ENCODE peak calls at places on chromosomes 4 and X, in ten cellular contexts. W is cardiac fibroblast; K is ovary; S is CD4-positive, alpha-beta T cell; Y is spleen; R is neural crest cell; M is GM13976; U is Calu3; X is bronchial epithelial cell; J is psoas muscle. I is an unnamed sample.
A peak's percentile ranks its signal among the peaks of the same experiment; 100 is the strongest.

GRCh38 chr4:80989921-80990544 is 40.5 kb upstream of the BMP3 start:
- DNase-seq in Y (no peak), S (no peak), U (peak; percentile 44), J (no peak), M (peak; percentile 14), W (peak; percentile 78), X (peak; percentile 65), R (peak; percentile 20), K (no peak), I (no peak)

GRCh38 chr4:112552668-112553067 is 36.7 kb upstream of the NEUROG2 start:
- DNase-seq in J (no peak), R (no peak), U (peak; percentile 2), M (no peak), W (peak; percentile 26), X (peak; percentile 70), Y (no peak), K (no peak), S (no peak), I (no peak)

GRCh38 chrX:10146350-10146749 is 10.4 kb upstream of the CLCN4 start:
- DNase-seq in W (no peak), S (no peak), R (no peak), Y (no peak), K (no peak), M (no peak), J (no peak), U (no peak), X (no peak), I (no peak)

GRCh38 chr4:86043755-86044592 is 315.9 kb downstream of the MAPK10 start:
- DNase-seq in Y (no peak), S (no peak), K (no peak), J (no peak), R (peak; percentile 34), M (no peak), X (peak; percentile 44), U (peak; percentile 48), W (peak; percentile 80), I (no peak)

GRCh38 chr4:56870927-56871326 is 36.8 kb upstream of the REST start:
- DNase-seq in S (no peak), M (no peak), X (no peak), K (no peak), Y (no peak), W (peak; percentile 36), R (no peak), U (no peak), J (no peak), I (no peak)

GRCh38 chrX:63503541-63503940 is 152.4 kb upstream of the SPIN4 start:
- DNase-seq in Y (no peak), X (no peak), S (no peak), M (no peak), R (no peak), K (no peak), U (no peak), J (no peak), W (peak; percentile 51), I (no peak)

GRCh38 chr4:14289708-14290107 is 662.2 kb upstream of the BOD1L1 start:
- DNase-seq in K (no peak), X (peak; percentile 64), U (no peak), W (no peak), M (no peak), J (no peak), R (no peak), Y (no peak), S (no peak), I (no peak)

GRCh38 chr4:78551420-78552351 is at the start of gene ANXA3:
- DNase-seq in M (peak; percentile 57), J (peak; percentile 65), W (no peak), U (peak; percentile 77), S (no peak), K (peak; percentile 18), X (no peak), Y (peak; percentile 89), R (peak; percentile 9), I (peak; percentile 49)

GRCh38 chr4:26751838-26752237 is 108.8 kb upstream of the STIM2 start:
- DNase-seq in W (no peak), U (no peak), K (no peak), R (no peak), M (peak; percentile 11), X (no peak), S (no peak), Y (no peak), J (no peak), I (no peak)

GRCh38 chrX:149848855-149849254 is 32.1 kb upstream of the MAGEA8 start:
- DNase-seq in W (no peak), X (no peak), U (no peak), J (no peak), Y (no peak), S (no peak), R (no peak), K (no peak), M (no peak), I (no peak)

GRCh38 chr4:5963611-5964010 is 54.6 kb downstream of the C4orf50 start:
- DNase-seq in X (no peak), W (no peak), S (no peak), M (no peak), U (no peak), J (no peak), Y (no peak), K (no peak), R (no peak), I (no peak)

GRCh38 chr4:2408976-2409375 is 9.5 kb downstream of the ZFYVE28 start:
- DNase-seq in U (no peak), J (no peak), S (no peak), R (no peak), M (no peak), X (no peak), K (no peak), W (no peak), Y (peak; percentile 4), I (no peak)

GRCh38 chrX:153725832-153726285 is 1.2 kb downstream of the ABCD1 start:
- DNase-seq in W (no peak), U (no peak), J (peak; percentile 69), X (no peak), R (no peak), Y (no peak), M (no peak), S (no peak), K (peak; percentile 47), I (no peak)

GRCh38 chrX:153723351-153724251 is 586 bp downstream of the BCAP31 start:
- DNase-seq in Y (peak; percentile 90), M (peak; percentile 70), U (peak; percentile 63), K (peak; percentile 61), W (peak; percentile 41), X (peak; percentile 55), J (peak; percentile 63), R (no peak), S (peak; percentile 46), I (peak; percentile 24)

GRCh38 chrX:153725039-153725831 is 579 bp downstream of the ABCD1 start:
- DNase-seq in J (no peak), M (peak; percentile 47), R (no peak), K (peak; percentile 41), W (no peak), S (peak; percentile 19), X (no peak), U (no peak), Y (peak; percentile 88), I (no peak)

GRCh38 chrX:153722704-153723350 is 1.4 kb downstream of the BCAP31 start:
- DNase-seq in K (no peak), R (no peak), W (no peak), J (no peak), M (no peak), U (peak; percentile 56), S (no peak), X (peak; percentile 56), Y (peak; percentile 76), I (no peak)

GRCh38 chrX:153724252-153725038 is at the start of the genes ABCD1 and BCAP31:
- DNase-seq in R (peak; percentile 76), K (peak; percentile 90), W (peak; percentile 93), Y (peak; percentile 97), J (peak; percentile 95), U (peak; percentile 95), M (peak; percentile 95), X (peak; percentile 51), S (peak; percentile 88), I (peak; percentile 76)
- TF ChIP-seq CTCF in R (no peak), K (no peak), W (no peak), Y (no peak), J (no peak), U (no peak), M (no peak), X (no peak), S (no peak), I (no peak)

DNA sequence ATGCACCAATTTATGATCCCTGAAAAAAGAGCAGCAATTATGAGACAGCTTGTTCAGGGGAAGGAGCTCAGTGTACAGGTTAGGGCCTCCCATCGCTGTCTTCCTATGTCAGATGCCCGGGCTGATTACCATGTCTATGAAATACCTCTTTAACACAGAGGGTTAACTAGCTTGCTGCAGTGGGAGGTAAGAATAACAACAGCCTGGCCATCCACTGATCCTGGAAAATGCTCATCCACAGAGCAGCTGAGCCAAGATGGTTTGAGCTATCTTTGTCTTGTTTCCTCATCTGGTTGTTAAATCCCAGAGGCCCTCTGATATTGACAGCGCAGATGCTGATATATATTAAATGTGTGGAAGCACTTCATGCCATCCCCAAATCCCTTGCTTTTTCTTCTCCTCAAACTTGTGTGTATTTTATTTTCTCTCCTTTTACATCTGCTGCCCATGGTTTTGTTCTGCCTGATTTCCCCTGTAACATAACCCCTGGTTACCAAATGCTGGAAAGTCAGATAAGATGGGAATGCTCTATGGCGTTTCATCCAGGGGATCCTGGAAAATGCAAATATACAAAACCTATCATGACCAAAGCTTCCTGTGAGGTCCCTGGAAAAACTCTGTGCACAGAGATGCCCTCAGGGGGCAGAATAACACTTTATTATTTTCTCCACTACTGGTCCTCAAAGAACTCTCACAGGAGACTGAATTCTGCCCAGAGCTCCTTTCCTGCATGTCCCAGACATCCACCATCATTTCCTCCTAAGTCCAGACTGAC is 85.9 kb upstream of the PUDP start:
- DNase-seq in R (no peak), Y (no peak), X (no peak), W (peak; percentile 0), K (no peak), U (no peak), M (no peak), S (no peak), J (no peak), I (no peak)
- TF ChIP-seq CTCF in R (no peak), Y (no peak), X (no peak), W (no peak), K (no peak), U (no peak), M (no peak), S (no peak), J (no peak), I (no peak)

DNA sequence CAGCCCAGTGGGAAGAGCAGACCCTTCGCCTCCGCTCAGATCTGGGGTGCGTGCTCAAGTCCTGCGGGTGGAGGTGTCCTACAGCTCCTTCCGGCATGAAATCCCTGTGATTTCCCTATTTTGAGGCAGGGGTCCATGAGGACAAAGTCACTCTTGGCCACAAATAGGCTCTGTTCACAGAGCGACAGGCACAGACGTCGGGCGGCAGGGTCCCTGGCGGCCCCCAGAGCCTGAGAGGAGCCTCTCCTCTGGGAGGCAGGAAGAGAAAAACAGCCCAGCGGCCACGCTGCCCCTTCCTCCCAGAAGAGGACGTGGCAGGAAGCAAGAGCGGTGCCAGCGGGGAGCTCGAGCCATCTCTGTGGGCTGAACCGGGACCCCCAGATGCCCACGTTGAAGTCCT is 38.7 kb downstream of the ABLIM2 start:
- DNase-seq in K (no peak), W (no peak), M (no peak), J (no peak), R (no peak), Y (no peak), S (no peak), U (no peak), X (no peak), I (no peak)
- TF ChIP-seq CTCF in K (no peak), W (no peak), M (no peak), J (no peak), R (no peak), Y (no peak), S (no peak), U (no peak), X (no peak), I (no peak)

GRCh38 chr4:4395849-4396627 is 9.1 kb downstream of the NSG1 start:
- DNase-seq in K (peak; percentile 45), R (no peak), Y (no peak), X (no peak), U (no peak), S (no peak), J (peak; percentile 28), M (peak; percentile 59), W (peak; percentile 50), I (no peak)
- TF ChIP-seq CTCF in K (no peak), R (no peak), Y (no peak), X (no peak), U (no peak), S (no peak), J (no peak), M (no peak), W (no peak), I (peak; percentile 14)